ENCODE peak calls at places on chromosomes 13 and 19, in five cellular contexts. Y, K, N, Z and H are unnamed samples.

GRCh38 chr13:44305845-44306244 is 67.8 kb upstream of the SERP2 start:
- DNase-seq in Y (no peak), K (peak; percentile 28), N (no peak), Z (no peak), H (no peak)

GRCh38 chr19:14704450-14704849 is 14.6 kb downstream of the ZNF333 start:
- DNase-seq in Y (no peak), K (no peak), N (no peak), Z (no peak), H (no peak)

GRCh38 chr19:53102701-53103140 is 501 bp downstream of the ZNF160 start:
- DNase-seq in Y (peak; percentile 71), K (peak; percentile 26), N (peak; percentile 70), Z (peak; percentile 39), H (no peak)

GRCh38 chr13:43611631-43612416 is 174.9 kb downstream of the ENOX1 start:
- DNase-seq in Y (no peak), K (no peak), N (no peak), Z (no peak), H (no peak)

GRCh38 chr13:114081761-114082681 is 50.4 kb downstream of the RASA3 start:
- DNase-seq in Y (no peak), K (no peak), N (peak; percentile 95), Z (no peak), H (no peak)

GRCh38 chr13:34310539-34310938 is 492.6 kb downstream of the RFC3 start:
- DNase-seq in Y (no peak), K (no peak), N (no peak), Z (no peak), H (no peak)

GRCh38 chr19:51750381-51751124 is 1.1 kb downstream of the FPR1 start:
- DNase-seq in Y (no peak), K (no peak), N (no peak), Z (no peak), H (no peak)

GRCh38 chr19:7681336-7682174 is 922 bp downstream of the TRAPPC5 start:
- DNase-seq in Y (peak; percentile 88), K (peak; percentile 75), N (peak; percentile 83), Z (peak; percentile 77), H (peak; percentile 89)

GRCh38 chr13:33219926-33220325 is 65.6 kb downstream of the STARD13 start:
- DNase-seq in Y (no peak), K (no peak), N (no peak), Z (no peak), H (no peak)

GRCh38 chr13:21326155-21327030 is 132.7 kb downstream of the ZDHHC20 start:
- DNase-seq in Y (no peak), K (no peak), N (no peak), Z (no peak), H (no peak)

GRCh38 chr19:29524912-29525870 is 603 bp upstream of the VSTM2B start:
- DNase-seq in Y (no peak), K (no peak), N (peak; percentile 60), Z (no peak), H (no peak)

GRCh38 chr19:24000656-24001055 is 86.0 kb downstream of the ZNF726 start:
- DNase-seq in Y (no peak), K (no peak), N (no peak), Z (no peak), H (no peak)

GRCh38 chr13:61255035-61255796 is 160.4 kb downstream of the PCDH20 start:
- DNase-seq in Y (no peak), K (peak; percentile 40), N (no peak), Z (no peak), H (no peak)

GRCh38 chr13:28843594-28843993 is 23.5 kb downstream of the MTUS2 start:
- DNase-seq in Y (no peak), K (no peak), N (no peak), Z (no peak), H (no peak)

GRCh38 chr19:23002690-23003422 is at the start of gene ZNF728:
- DNase-seq in Y (peak; percentile 95), K (no peak), N (peak; percentile 51), Z (peak; percentile 75), H (peak; percentile 44)

GRCh38 chr13:80245162-80245733 is 95.7 kb downstream of the SPRY2 start:
- DNase-seq in Y (no peak), K (no peak), N (no peak), Z (no peak), H (no peak)

GRCh38 chr13:23418776-23419683 is 14.5 kb downstream of the SACS start:
- DNase-seq in Y (no peak), K (no peak), N (no peak), Z (no peak), H (no peak)

GRCh38 chr19:45444318-45445041 is 20.8 kb upstream of the ERCC1 start:
- DNase-seq in Y (peak; percentile 99), K (peak; percentile 75), N (peak; percentile 97), Z (peak; percentile 97), H (peak; percentile 92)

GRCh38 chr19:48591021-48591420 is 15.5 kb upstream of the SPACA4 start:
- DNase-seq in Y (no peak), K (peak; percentile 20), N (no peak), Z (no peak), H (no peak)

GRCh38 chr19:32471811-32472210 is 66.2 kb downstream of the DPY19L3 start:
- DNase-seq in Y (no peak), K (no peak), N (no peak), Z (no peak), H (no peak)

GRCh38 chr13:108200781-108201398 is 14.4 kb downstream of the LIG4 start:
- DNase-seq in Y (no peak), K (peak; percentile 61), N (no peak), Z (no peak), H (no peak)

GRCh38 chr13:107185889-107186288 is 618.0 kb upstream of the ARGLU1 start:
- DNase-seq in Y (no peak), K (peak; percentile 43), N (no peak), Z (no peak), H (no peak)

GRCh38 chr13:100608906-100609305 is 20.3 kb upstream of the GGACT start:
- DNase-seq in Y (no peak), K (no peak), N (no peak), Z (no peak), H (no peak)

GRCh38 chr19:13060233-13060963 is 42.3 kb downstream of the LYL1 start:
- DNase-seq in Y (peak; percentile 87), K (no peak), N (no peak), Z (no peak), H (no peak)

GRCh38 chr19:33553530-33554310 is 32.1 kb upstream of the PEPD start:
- DNase-seq in Y (peak; percentile 5), K (no peak), N (no peak), Z (no peak), H (no peak)

GRCh38 chr19:11495481-11495880 is 10.2 kb downstream of the ZNF653 start:
- DNase-seq in Y (no peak), K (no peak), N (no peak), Z (no peak), H (no peak)

GRCh38 chr13:40514797-40515196 is 151.6 kb downstream of the FOXO1 start:
- DNase-seq in Y (no peak), K (no peak), N (no peak), Z (no peak), H (no peak)

GRCh38 chr13:44331912-44332840 is 41.4 kb upstream of the SERP2 start:
- DNase-seq in Y (peak; percentile 89), K (peak; percentile 24), N (no peak), Z (peak; percentile 55), H (no peak)

GRCh38 chr13:87661471-87661870 is 9.7 kb upstream of the SLITRK5 start:
- DNase-seq in Y (no peak), K (peak; percentile 70), N (no peak), Z (no peak), H (no peak)

GRCh38 chr19:47266401-47266885 is 8.2 kb upstream of the INAFM1 start:
- DNase-seq in Y (no peak), K (no peak), N (peak; percentile 69), Z (no peak), H (no peak)

GRCh38 chr13:43787998-43788397 is 1.2 kb upstream of the ENOX1 start:
- DNase-seq in Y (no peak), K (peak; percentile 63), N (no peak), Z (no peak), H (no peak)

GRCh38 chr13:52162279-52163101 is 3.1 kb upstream of the NEK3 start:
- DNase-seq in Y (no peak), K (peak; percentile 52), N (no peak), Z (no peak), H (no peak)

GRCh38 chr13:71359641-71360040 is 507.4 kb downstream of the DACH1 start:
- DNase-seq in Y (no peak), K (no peak), N (no peak), Z (no peak), H (no peak)

DNA sequence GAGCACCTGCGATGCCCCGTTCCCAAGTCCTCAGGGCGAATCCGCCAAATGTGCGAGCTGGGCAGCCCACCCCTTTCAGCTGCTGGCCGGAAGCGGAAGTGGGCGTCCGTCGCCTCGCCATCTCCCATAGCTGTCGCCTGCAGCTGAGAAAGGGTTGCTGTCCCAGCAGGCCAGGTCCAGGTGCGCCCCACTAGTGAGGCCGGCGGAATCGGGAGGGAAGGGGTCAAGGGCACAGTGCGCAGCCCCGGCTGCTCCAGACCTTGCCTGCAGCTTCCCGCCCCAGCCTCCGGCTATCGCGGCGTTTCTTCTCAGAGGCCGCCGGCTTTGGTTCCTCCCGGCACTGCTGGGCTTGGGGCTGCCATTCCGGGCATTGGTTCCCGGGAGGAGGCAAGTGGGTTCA is at the start of gene ZNF177:
- DNase-seq in Y (no peak), K (no peak), N (peak; percentile 30), Z (no peak), H (no peak)
- H3K9me3 ChIP-seq in Y (peaks cover 5% of the 10 kb centered on the region), K (peaks cover 43% of the 10 kb centered on the region), N (no peaks in the 10 kb centered on the region), Z (peaks cover 35% of the 10 kb centered on the region), H (peaks cover 16% of the 10 kb centered on the region)

DNA sequence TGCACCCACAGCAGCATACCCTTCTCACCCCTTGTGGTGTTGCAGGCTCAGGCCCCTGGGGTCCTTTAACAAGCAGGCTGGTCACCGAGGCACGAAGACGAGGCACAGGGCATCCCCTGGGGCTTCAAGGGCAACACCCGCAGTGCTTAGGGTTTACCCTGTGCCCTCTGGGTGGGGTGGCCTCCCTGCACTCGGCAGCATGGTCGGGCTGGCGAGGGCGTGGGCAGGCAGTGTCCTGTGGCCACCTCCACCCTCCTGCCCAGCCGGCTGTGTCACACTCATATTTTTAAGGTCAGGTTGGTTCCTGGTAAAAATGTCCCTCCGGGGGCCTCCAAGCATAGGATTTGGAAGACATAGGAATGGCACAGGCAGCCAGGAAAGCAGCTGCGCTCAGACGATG is 11.4 kb upstream of the ZNF135 start:
- DNase-seq in Y (no peak), K (no peak), N (no peak), Z (no peak), H (no peak)
- H3K9me3 ChIP-seq in Y (peaks cover 3% of the 10 kb centered on the region), K (peaks cover 48% of the 10 kb centered on the region), N (no peaks in the 10 kb centered on the region), Z (peaks cover 34% of the 10 kb centered on the region), H (peaks cover 73% of the 10 kb centered on the region)

DNA sequence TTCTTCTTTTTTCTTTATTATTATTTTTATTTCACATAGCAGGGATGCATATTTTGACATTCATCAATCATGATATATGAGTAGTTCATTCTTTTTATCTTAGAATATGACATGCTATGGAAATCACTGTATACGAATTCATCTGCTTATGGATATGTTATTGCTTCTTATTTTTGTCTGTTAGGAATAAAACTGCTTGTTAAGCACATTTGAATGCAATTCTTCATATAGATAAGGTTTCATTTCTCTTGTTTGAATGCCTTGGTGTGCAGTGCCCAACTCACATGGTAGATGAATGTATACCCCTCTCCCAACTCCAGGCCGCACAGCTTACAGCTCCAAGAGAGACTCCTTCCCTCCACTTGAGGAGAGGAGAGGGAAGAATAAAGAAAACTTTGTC is 11.3 kb downstream of the ZNF776 start:
- DNase-seq in Y (no peak), K (no peak), N (no peak), Z (no peak), H (no peak)
- H3K9me3 ChIP-seq in Y (peaks cover 11% of the 10 kb centered on the region), K (peaks cover 6% of the 10 kb centered on the region), N (no peaks in the 10 kb centered on the region), Z (peaks cover 23% of the 10 kb centered on the region), H (peaks cover 39% of the 10 kb centered on the region)

GRCh38 chr13:58134525-58134924 is 503.0 kb downstream of the PCDH17 start:
- DNase-seq in Y (no peak), K (no peak), N (no peak), Z (no peak), H (no peak)

GRCh38 chr13:58134012-58134411 is 502.5 kb downstream of the PCDH17 start:
- DNase-seq in Y (no peak), K (no peak), N (no peak), Z (no peak), H (no peak)
- H3K9me3 ChIP-seq in Y (no peaks in the 10 kb centered on the region), K (no peaks in the 10 kb centered on the region), N (no peaks in the 10 kb centered on the region), Z (no peaks in the 10 kb centered on the region), H (peaks cover 2% of the 10 kb centered on the region)